ENCODE peak calls at places on chromosomes 1 and 21, in seven cellular contexts. R is WERI-Rb-1, Z is K562, I is neural progenitor cell, S is prostate gland, U is brain microvascular endothelial cell, F is left ventricle myocardium inferior. T is an unnamed sample.

GRCh38 chr21:35291034-35291433 is 241.9 kb upstream of the RUNX1 start:
- DNase-seq in S (no peak), U (no peak), R (no peak), Z (no peak), I (no peak), F (no peak), T (no peak)

GRCh38 chr1:58809327-58810040 is 25.6 kb upstream of the JUN start:
- DNase-seq in F (no peak), Z (no peak), S (no peak), R (no peak), U (peak), I (no peak), T (no peak)

GRCh38 chr1:119859647-119860046 is 36.7 kb downstream of the ADAM30 start:
- DNase-seq in U (peak), S (no peak), I (no peak), R (no peak), F (no peak), Z (peak), T (no peak)

GRCh38 chr21:46650476-46651098 is 15.1 kb downstream of the PRMT2 start:
- DNase-seq in R (no peak), U (no peak), I (no peak), S (no peak), F (peak), Z (no peak), T (no peak)

GRCh38 chr1:63854091-63854490 is 80.3 kb downstream of the ROR1 start:
- DNase-seq in U (no peak), I (no peak), F (no peak), R (no peak), Z (no peak), S (no peak), T (no peak)

GRCh38 chr1:56202743-56203142 is 376.6 kb downstream of the PLPP3 start:
- DNase-seq in Z (no peak), U (no peak), R (no peak), I (no peak), F (no peak), S (no peak), T (no peak)

GRCh38 chr21:16079830-16080229 is 350.0 kb downstream of the USP25 start:
- DNase-seq in F (no peak), Z (no peak), U (peak), I (no peak), S (peak), R (no peak), T (no peak)

GRCh38 chr1:206551985-206552325 is 44.6 kb downstream of the RASSF5 start:
- DNase-seq in F (no peak), Z (no peak), U (no peak), S (no peak), R (no peak), I (no peak), T (no peak)

GRCh38 chr1:30427545-30427944 is 295.8 kb downstream of the MATN1 start:
- DNase-seq in S (peak), I (peak), Z (no peak), F (no peak), R (no peak), U (no peak), T (no peak)
- TF ChIP-seq CTCF in S (no peak), I (peak), Z (no peak), F (no peak), R (no peak), U (no peak), T (no peak)

GRCh38 chr1:110501725-110502124 is 17.2 kb downstream of the KCNA10 start:
- DNase-seq in R (no peak), Z (no peak), S (no peak), I (no peak), U (no peak), F (no peak), T (no peak)
- H3K27ac ChIP-seq in R (no peak), Z (no peak), S (no peak), I (no peak), U (no peak), F (no peak), T (no peak)

GRCh38 chr1:225440380-225440957 is 12.6 kb upstream of the LBR start:
- DNase-seq in Z (no peak), I (no peak), U (no peak), S (no peak), F (no peak), R (no peak), T (no peak)

GRCh38 chr1:225445644-225446297 is 17.9 kb upstream of the LBR start:
- DNase-seq in R (no peak), U (no peak), F (no peak), Z (no peak), I (no peak), S (no peak), T (no peak)

GRCh38 chr1:225437710-225438437 is 10.0 kb upstream of the LBR start:
- DNase-seq in U (no peak), F (no peak), I (peak), R (peak), Z (peak), S (no peak), T (no peak)

GRCh38 chr1:225442156-225442555 is 14.3 kb upstream of the LBR start:
- DNase-seq in I (no peak), S (no peak), R (no peak), U (no peak), F (no peak), Z (no peak), T (no peak)

GRCh38 chr1:225441314-225442119 is 13.7 kb upstream of the LBR start:
- DNase-seq in U (no peak), I (no peak), F (no peak), R (no peak), Z (no peak), S (no peak), T (no peak)
- TF ChIP-seq CTCF in U (peak), I (peak), F (no peak), R (no peak), Z (peak), S (no peak), T (no peak)

DNA sequence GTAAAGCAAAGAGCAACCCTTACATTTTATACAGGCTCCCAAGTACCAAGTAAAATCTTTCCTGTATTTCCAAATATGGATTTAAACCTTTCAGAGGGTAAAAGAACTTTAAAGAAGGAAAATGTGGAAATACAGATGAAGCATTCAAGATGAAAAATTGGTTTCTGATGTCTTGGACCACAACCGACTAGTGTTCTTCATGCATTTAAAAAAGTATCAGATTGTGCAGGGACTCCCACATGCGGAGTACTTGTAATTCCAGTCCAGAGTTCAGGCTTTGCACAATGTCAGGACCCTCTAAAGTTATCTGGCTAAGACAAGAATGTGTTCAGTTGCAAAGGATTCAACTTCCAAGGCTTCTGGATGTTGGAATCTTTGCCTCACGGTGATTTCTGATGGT is 66.6 kb downstream of the RGL1 start:
- DNase-seq in U (no peak), Z (no peak), R (no peak), S (no peak), I (no peak), F (no peak), T (no peak)
- H3K27ac ChIP-seq in U (peak), Z (no peak), R (no peak), S (no peak), I (no peak), F (peak), T (peak)

DNA sequence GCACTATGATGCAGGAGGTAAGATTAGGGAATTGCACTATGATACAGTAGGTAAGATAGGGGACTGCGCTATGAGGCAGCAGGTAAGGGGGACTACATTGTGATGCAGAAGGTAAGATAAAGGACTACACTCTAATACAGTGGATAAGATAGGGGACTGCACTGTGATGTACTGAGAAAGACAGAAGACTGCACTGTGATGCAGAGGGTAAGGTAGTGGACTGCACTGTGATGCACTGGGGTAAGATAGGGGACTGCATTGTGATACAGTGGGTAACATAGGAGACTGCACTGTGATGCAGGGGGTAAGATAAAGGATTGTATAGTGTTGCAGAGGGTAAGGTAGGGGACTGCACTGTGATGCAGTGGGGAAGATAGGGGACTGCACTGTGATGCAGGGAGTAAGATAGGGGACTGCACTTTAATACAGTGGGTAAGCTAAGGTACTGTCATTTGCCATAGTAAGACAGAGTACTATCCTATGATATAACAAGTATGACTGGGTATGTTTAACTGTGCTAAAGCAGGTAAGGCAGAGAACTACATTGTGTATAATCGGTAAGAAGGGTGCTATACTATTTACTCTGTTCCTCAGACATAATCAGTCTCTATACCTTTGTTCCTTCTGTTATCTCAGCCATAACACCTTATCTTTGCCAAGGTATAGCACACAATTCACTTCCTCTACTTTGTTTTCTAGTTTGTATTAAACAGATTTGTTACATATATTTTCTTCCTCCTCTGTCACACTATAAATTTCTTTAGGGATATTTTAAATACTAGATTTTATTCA is 208.5 kb downstream of the BARHL2 start:
- DNase-seq in Z (no peak), R (no peak), I (no peak), F (no peak), S (no peak), U (no peak), T (no peak)
- TF ChIP-seq CTCF in Z (no peak), R (no peak), I (no peak), F (no peak), S (no peak), U (no peak), T (no peak)

DNA sequence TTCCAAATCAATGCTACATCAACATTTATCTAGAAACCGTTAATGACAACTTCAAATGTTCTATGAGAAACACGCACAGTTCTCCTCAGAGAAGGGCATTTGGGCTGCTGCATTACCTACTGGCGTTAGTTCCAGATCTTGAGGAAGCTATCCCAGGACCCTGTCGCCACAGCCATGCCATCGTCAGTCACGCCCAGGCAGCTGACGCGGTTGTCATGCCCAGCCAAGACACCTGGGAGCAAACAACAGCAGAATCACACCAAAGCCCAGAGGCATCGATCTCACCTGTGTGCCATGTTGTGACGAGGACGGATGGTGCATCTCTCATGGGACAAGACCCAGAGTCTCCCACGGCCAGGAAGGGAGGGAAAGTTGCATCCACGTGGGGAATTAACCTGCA is 8.9 kb upstream of the NADK start:
- DNase-seq in I (no peak), F (no peak), U (no peak), R (no peak), S (no peak), Z (no peak), T (no peak)
- H3K27ac ChIP-seq in I (no peak), F (no peak), U (no peak), R (no peak), S (no peak), Z (no peak), T (no peak)

GRCh38 chr1:156065212-156065611 is 4.3 kb downstream of the RAB25 start:
- DNase-seq in I (no peak), U (no peak), R (no peak), Z (no peak), S (no peak), F (no peak), T (no peak)
- TF ChIP-seq CTCF in I (no peak), U (no peak), R (no peak), Z (no peak), S (no peak), F (no peak), T (no peak)

DNA sequence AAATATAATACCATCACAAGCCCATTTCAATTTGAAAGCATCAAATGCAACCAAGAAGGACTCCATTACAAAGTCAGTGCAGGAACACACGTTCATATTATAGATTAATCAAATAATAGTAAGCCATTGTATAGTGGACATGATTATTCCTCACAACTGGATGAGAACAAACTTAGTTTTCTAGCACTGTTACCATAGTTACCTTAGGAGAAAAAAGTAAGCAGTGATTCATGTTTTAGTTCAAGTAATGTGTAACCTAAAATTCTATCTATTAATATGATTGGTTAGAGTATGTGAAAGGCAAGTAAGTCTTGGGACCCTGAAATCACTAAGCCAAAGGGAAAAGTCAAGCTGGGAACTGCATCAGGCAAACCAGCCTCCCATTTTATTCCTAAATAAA is 15.2 kb downstream of the SSX2IP start:
- DNase-seq in S (no peak), F (no peak), R (no peak), Z (no peak), I (no peak), U (no peak), T (no peak)
- H3K27ac ChIP-seq in S (no peak), F (no peak), R (no peak), Z (no peak), I (no peak), U (no peak), T (no peak)

GRCh38 chr1:93317207-93317606 is 28.5 kb upstream of the DR1 start:
- DNase-seq in S (no peak), Z (no peak), R (no peak), I (no peak), F (no peak), U (no peak), T (no peak)

GRCh38 chr1:93313026-93313425 is 32.7 kb upstream of the DR1 start:
- DNase-seq in U (no peak), S (no peak), I (no peak), Z (no peak), F (no peak), R (no peak), T (no peak)

GRCh38 chr1:93322349-93322748 is 23.4 kb upstream of the DR1 start:
- DNase-seq in R (no peak), F (no peak), S (peak), Z (no peak), U (no peak), I (no peak), T (no peak)

GRCh38 chr1:93321720-93322119 is 24.0 kb upstream of the DR1 start:
- DNase-seq in S (no peak), Z (no peak), I (no peak), U (no peak), F (no peak), R (no peak), T (no peak)

GRCh38 chr1:93317943-93318342 is 27.8 kb upstream of the DR1 start:
- DNase-seq in S (no peak), U (no peak), R (no peak), I (no peak), Z (no peak), F (no peak), T (no peak)
- TF ChIP-seq CTCF in S (no peak), U (no peak), R (no peak), I (no peak), Z (no peak), F (no peak), T (no peak)

T was measured in psoas muscle.